ENCODE peak calls at places on chromosomes 4 and X, in nine cellular contexts. T is hepatocyte, A is uterus, Q is K562, B is lower lobe of right lung, F is BE2C, L is HCT116, W is A673, E is psoas muscle. D is an unnamed sample.
A peak's percentile ranks its signal among the peaks of the same experiment; 100 is the strongest.

GRCh38 chr4:25500626-25501318 is 123.7 kb downstream of the ANAPC4 start:
- DNase-seq in T (no peak), A (no peak), Q (no peak), B (no peak), F (peak; percentile 42), L (no peak), W (peak; percentile 92), E (no peak), D (no peak)

GRCh38 chr4:24219171-24219570 is 329.3 kb upstream of the PPARGC1A start:
- DNase-seq in T (peak; percentile 64), A (no peak), Q (no peak), B (no peak), F (no peak), L (no peak), W (no peak), E (no peak), D (no peak)

GRCh38 chrX:154775611-154776349 is 13.1 kb downstream of the DKC1 start:
- DNase-seq in T (no peak), A (no peak), Q (peak; percentile 67), B (no peak), F (peak; percentile 22), L (no peak), W (peak; percentile 12), E (no peak), D (no peak)

GRCh38 chr4:4415107-4415805 is 28.4 kb downstream of the NSG1 start:
- DNase-seq in T (no peak), A (no peak), Q (no peak), B (peak; percentile 30), F (no peak), L (no peak), W (no peak), E (peak; percentile 47), D (no peak)

GRCh38 chrX:107718156-107718621 is 57.4 kb downstream of the TSC22D3 start:
- DNase-seq in T (peak; percentile 92), A (peak; percentile 94), Q (peak; percentile 77), B (peak; percentile 66), F (peak; percentile 65), L (peak; percentile 71), W (peak; percentile 81), E (peak; percentile 75), D (peak; percentile 83)

GRCh38 chr4:86670739-86671138 is 76.6 kb downstream of the PTPN13 start:
- DNase-seq in T (no peak), A (no peak), Q (no peak), B (no peak), F (no peak), L (no peak), W (no peak), E (no peak), D (no peak)

GRCh38 chr4:35151816-35152572 is 1092.3 kb downstream of the ARAP2 start:
- DNase-seq in T (peak; percentile 44), A (no peak), Q (peak; percentile 12), B (no peak), F (peak; percentile 61), L (peak; percentile 29), W (peak; percentile 3), E (no peak), D (no peak)

GRCh38 chr4:147285751-147286150 is 195.1 kb upstream of the EDNRA start:
- DNase-seq in T (no peak), A (no peak), Q (no peak), B (no peak), F (no peak), L (no peak), W (no peak), E (no peak), D (no peak)

GRCh38 chr4:98283219-98284199 is 22.3 kb downstream of the RAP1GDS1 start:
- DNase-seq in T (no peak), A (no peak), Q (no peak), B (no peak), F (no peak), L (no peak), W (no peak), E (no peak), D (no peak)

DNA sequence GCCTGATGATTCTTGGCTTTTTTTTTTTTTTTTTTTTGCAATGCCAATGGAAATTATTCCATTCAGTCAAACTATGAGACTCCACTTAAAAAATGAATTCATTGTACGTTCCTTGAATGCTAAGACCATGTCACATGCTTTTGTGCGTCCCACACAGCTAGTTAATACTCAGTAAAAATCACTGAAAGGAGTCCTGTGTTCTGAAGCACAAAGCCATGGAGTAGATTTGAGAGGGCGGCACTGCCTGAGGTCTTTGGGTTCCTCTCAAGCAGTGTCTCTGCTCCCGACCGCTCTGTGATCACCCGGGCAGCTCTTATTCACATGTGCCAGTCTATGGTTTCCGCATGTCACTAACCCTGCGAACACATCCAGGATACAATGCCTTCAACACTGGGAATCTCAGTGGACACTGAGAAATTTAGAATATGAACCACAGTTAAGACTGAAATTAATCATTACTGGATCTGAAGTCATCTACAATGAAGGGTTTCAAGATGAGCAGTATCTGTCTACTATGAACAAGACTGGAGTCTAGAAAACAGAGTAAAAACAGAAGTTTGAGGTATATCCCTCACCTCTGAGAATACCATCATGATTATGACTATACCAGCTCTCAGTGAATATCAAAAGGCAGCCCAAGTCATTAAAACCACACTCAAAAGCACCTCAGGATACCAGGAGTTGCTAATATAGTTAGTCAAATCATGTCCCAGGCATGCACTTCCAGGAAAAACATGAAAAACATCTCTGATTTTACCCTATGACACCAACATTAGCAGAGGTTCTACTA is 193.0 kb downstream of the MGST2 start:
- DNase-seq in T (no peak), A (no peak), Q (no peak), B (no peak), F (no peak), L (no peak), W (no peak), E (no peak), D (no peak)
- H3K4me1 ChIP-seq in T (peaks cover 11% of the 10 kb centered on the region), A (no peaks in the 10 kb centered on the region), Q (no peaks in the 10 kb centered on the region), B (no peaks in the 10 kb centered on the region), F (peaks cover 42% of the 10 kb centered on the region), L (no peaks in the 10 kb centered on the region), W (peaks cover 12% of the 10 kb centered on the region), E (no peaks in the 10 kb centered on the region), D (peaks cover 8% of the 10 kb centered on the region)

GRCh38 chr4:1211951-1212545 is 36.9 kb downstream of the CTBP1 start:
- DNase-seq in T (no peak), A (no peak), Q (no peak), B (peak; percentile 51), F (no peak), L (no peak), W (no peak), E (peak; percentile 65), D (no peak)

GRCh38 chr4:1214101-1215095 is 34.5 kb downstream of the CTBP1 start:
- DNase-seq in T (no peak), A (no peak), Q (no peak), B (no peak), F (no peak), L (no peak), W (no peak), E (peak; percentile 54), D (no peak)

GRCh38 chr4:1213336-1213995 is 35.5 kb downstream of the CTBP1 start:
- DNase-seq in T (no peak), A (no peak), Q (no peak), B (no peak), F (no peak), L (no peak), W (no peak), E (peak; percentile 23), D (no peak)

GRCh38 chr4:1211371-1211770 is 37.6 kb downstream of the CTBP1 start:
- DNase-seq in T (no peak), A (no peak), Q (no peak), B (peak; percentile 30), F (no peak), L (no peak), W (no peak), E (peak; percentile 28), D (no peak)

DNA sequence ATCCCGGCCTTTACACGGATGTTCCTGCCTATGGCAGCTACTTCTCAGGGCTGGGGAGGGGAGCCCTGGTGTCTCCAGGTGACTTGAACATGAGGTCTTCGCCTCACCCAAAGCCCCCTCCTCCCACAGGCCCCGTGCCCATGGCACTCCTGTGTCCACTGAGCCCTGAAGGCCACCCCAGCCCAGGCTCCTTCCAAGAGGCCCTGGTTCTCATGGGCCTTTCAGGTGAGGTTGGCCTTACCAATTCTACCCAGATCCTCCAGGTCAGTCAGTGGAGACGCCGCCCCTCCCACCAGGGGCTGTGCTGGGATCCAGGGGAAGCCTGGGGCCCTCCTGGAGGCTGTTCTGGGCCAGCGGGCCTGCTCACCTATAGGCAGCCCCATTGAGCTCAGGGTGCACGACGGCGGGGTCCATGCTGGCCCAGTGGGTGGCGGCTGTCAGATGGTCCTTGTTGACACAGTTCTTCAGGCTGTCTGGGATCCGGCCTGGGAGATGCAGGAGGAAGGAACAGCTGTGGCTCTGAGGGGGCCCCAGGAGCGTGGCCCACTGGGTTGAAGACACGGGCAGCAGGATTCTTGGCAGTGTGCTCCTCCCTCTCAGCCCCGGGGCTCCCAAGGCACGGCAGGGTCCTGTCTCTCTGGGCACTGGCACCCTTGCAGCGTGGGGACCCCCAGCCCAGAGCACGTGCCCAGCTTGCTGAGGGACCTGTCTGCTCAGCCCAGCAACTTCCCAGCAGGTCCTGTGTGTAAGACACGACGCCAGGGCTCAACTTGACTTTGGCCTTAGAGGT is 36.2 kb downstream of the CTBP1 start:
- DNase-seq in T (no peak), A (no peak), Q (no peak), B (peak; percentile 43), F (no peak), L (no peak), W (no peak), E (peak; percentile 40), D (no peak)
- H3K4me1 ChIP-seq in T (peaks cover 28% of the 10 kb centered on the region), A (peaks cover 62% of the 10 kb centered on the region), Q (no peaks in the 10 kb centered on the region), B (peaks cover 71% of the 10 kb centered on the region), F (peaks cover 5% of the 10 kb centered on the region), L (no peaks in the 10 kb centered on the region), W (no peaks in the 10 kb centered on the region), E (peaks cover 42% of the 10 kb centered on the region), D (no peaks in the 10 kb centered on the region)

GRCh38 chrX:19869195-19869594 is 18.2 kb downstream of the SH3KBP1 start:
- DNase-seq in T (no peak), A (no peak), Q (no peak), B (no peak), F (no peak), L (no peak), W (no peak), E (no peak), D (no peak)
- H3K4me1 ChIP-seq in T (no peaks in the 10 kb centered on the region), A (no peaks in the 10 kb centered on the region), Q (no peaks in the 10 kb centered on the region), B (peaks cover 27% of the 10 kb centered on the region), F (no peaks in the 10 kb centered on the region), L (no peaks in the 10 kb centered on the region), W (peaks cover 12% of the 10 kb centered on the region), E (peaks cover 11% of the 10 kb centered on the region), D (no peaks in the 10 kb centered on the region)

DNA sequence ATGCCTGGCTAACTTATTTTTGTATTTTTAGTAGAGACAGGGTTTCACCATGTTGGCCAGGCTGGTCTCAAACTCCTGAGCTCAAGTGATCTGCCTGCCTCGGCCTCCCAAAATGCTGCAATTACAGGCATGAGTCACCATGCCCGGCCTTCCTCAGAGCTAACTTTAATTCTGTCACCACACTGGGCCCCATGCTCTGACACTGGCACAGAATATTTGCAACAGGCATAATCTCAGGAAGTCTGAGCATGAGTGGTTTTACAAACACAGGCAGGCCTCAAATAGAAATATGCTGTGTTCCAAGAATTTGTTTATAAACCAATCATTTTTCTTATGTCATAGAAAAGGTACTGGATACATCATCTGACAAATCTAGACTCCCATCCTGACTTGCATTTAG is 32.7 kb upstream of the FAM9C start:
- DNase-seq in T (no peak), A (no peak), Q (no peak), B (no peak), F (no peak), L (no peak), W (peak; percentile 9), E (no peak), D (no peak)
- H3K4me1 ChIP-seq in T (peaks cover 30% of the 10 kb centered on the region), A (peaks cover 4% of the 10 kb centered on the region), Q (peaks cover 16% of the 10 kb centered on the region), B (peaks cover 37% of the 10 kb centered on the region), F (no peaks in the 10 kb centered on the region), L (no peaks in the 10 kb centered on the region), W (no peaks in the 10 kb centered on the region), E (no peaks in the 10 kb centered on the region), D (peaks cover 16% of the 10 kb centered on the region)